ENCODE peak calls at places on chromosomes 5 and 9, in five cellular contexts. One of them, this sample, is unnamed.
A peak's percentile ranks its signal among the peaks of the same experiment; 100 is the strongest.

GRCh38 chr5:59768204-59769040 is 125.1 kb downstream of the PDE4D start:
- DNase-seq in lower lobe of right lung: peak; percentile 76
- DNase-seq in DND-41: no peak
- DNase-seq in CD4-positive, alpha-beta T cell: no peak
- DNase-seq in tibial artery: peak; percentile 52
- DNase-seq in this sample: peak; percentile 43

GRCh38 chr5:135169753-135170152 is 135.7 kb upstream of the PITX1 start:
- DNase-seq in CD4-positive, alpha-beta T cell: no peak
- DNase-seq in tibial artery: no peak
- DNase-seq in DND-41: no peak
- DNase-seq in lower lobe of right lung: no peak
- DNase-seq in this sample: no peak

GRCh38 chr9:33106827-33107621 is 30.6 kb upstream of the SMU1 start:
- DNase-seq in tibial artery: no peak
- DNase-seq in DND-41: no peak
- DNase-seq in CD4-positive, alpha-beta T cell: no peak
- DNase-seq in lower lobe of right lung: no peak
- DNase-seq in this sample: no peak

GRCh38 chr5:39604491-39604890 is 179.7 kb upstream of the DAB2 start:
- DNase-seq in tibial artery: no peak
- DNase-seq in lower lobe of right lung: no peak
- DNase-seq in DND-41: no peak
- DNase-seq in CD4-positive, alpha-beta T cell: no peak
- DNase-seq in this sample: no peak

GRCh38 chr5:100647461-100648230 is 112.5 kb downstream of the FAM174A start:
- DNase-seq in CD4-positive, alpha-beta T cell: no peak
- DNase-seq in lower lobe of right lung: peak; percentile 78
- DNase-seq in DND-41: peak; percentile 77
- DNase-seq in tibial artery: peak; percentile 59
- DNase-seq in this sample: no peak

GRCh38 chr5:132557425-132557805 is 638 bp downstream of the RAD50 start:
- DNase-seq in CD4-positive, alpha-beta T cell: peak; percentile 5
- DNase-seq in tibial artery: peak; percentile 24
- DNase-seq in lower lobe of right lung: peak; percentile 64
- DNase-seq in DND-41: peak; percentile 49
- DNase-seq in this sample: peak; percentile 13

GRCh38 chr9:128419061-128419925 is 1.4 kb upstream of the CERCAM start:
- DNase-seq in CD4-positive, alpha-beta T cell: no peak
- DNase-seq in DND-41: no peak
- DNase-seq in lower lobe of right lung: no peak
- DNase-seq in tibial artery: no peak
- DNase-seq in this sample: no peak

GRCh38 chr9:120735415-120736126 is 21.3 kb upstream of the MEGF9 start:
- DNase-seq in lower lobe of right lung: peak; percentile 83
- DNase-seq in CD4-positive, alpha-beta T cell: no peak
- DNase-seq in tibial artery: peak; percentile 38
- DNase-seq in DND-41: no peak
- DNase-seq in this sample: no peak

GRCh38 chr5:140346348-140347221 is at the start of gene HBEGF:
- DNase-seq in CD4-positive, alpha-beta T cell: peak; percentile 19
- DNase-seq in tibial artery: peak; percentile 72
- DNase-seq in lower lobe of right lung: peak; percentile 91
- DNase-seq in DND-41: peak; percentile 65
- DNase-seq in this sample: peak; percentile 76

GRCh38 chr9:124834586-124834985 is 18.7 kb upstream of the WDR38 start:
- DNase-seq in lower lobe of right lung: no peak
- DNase-seq in tibial artery: no peak
- DNase-seq in CD4-positive, alpha-beta T cell: no peak
- DNase-seq in DND-41: no peak
- DNase-seq in this sample: no peak

GRCh38 chr9:75964431-75964830 is 74.0 kb downstream of the PCSK5 start:
- DNase-seq in tibial artery: no peak
- DNase-seq in CD4-positive, alpha-beta T cell: no peak
- DNase-seq in lower lobe of right lung: no peak
- DNase-seq in DND-41: no peak
- DNase-seq in this sample: no peak

GRCh38 chr9:80387828-80388227 is 816.1 kb downstream of the TLE4 start:
- DNase-seq in CD4-positive, alpha-beta T cell: no peak
- DNase-seq in DND-41: no peak
- DNase-seq in tibial artery: no peak
- DNase-seq in lower lobe of right lung: no peak
- DNase-seq in this sample: no peak

GRCh38 chr9:84667571-84668203 is 1.8 kb upstream of the NTRK2 start:
- DNase-seq in CD4-positive, alpha-beta T cell: no peak
- DNase-seq in tibial artery: no peak
- DNase-seq in lower lobe of right lung: no peak
- DNase-seq in DND-41: no peak
- DNase-seq in this sample: no peak

GRCh38 chr5:63648376-63648775 is 313.9 kb downstream of the HTR1A start:
- DNase-seq in lower lobe of right lung: no peak
- DNase-seq in DND-41: no peak
- DNase-seq in tibial artery: no peak
- DNase-seq in CD4-positive, alpha-beta T cell: no peak
- DNase-seq in this sample: no peak

GRCh38 chr9:109506097-109506712 is 8.1 kb upstream of the PTPN3 start:
- DNase-seq in lower lobe of right lung: no peak
- DNase-seq in DND-41: no peak
- DNase-seq in CD4-positive, alpha-beta T cell: no peak
- DNase-seq in tibial artery: no peak
- DNase-seq in this sample: no peak

GRCh38 chr5:14450055-14450524 is 131.5 kb upstream of the OTULINL start:
- DNase-seq in lower lobe of right lung: no peak
- DNase-seq in DND-41: no peak
- DNase-seq in tibial artery: peak; percentile 85
- DNase-seq in CD4-positive, alpha-beta T cell: no peak
- DNase-seq in this sample: no peak

GRCh38 chr5:35876922-35877321 is 20.2 kb downstream of the IL7R start:
- DNase-seq in tibial artery: no peak
- DNase-seq in lower lobe of right lung: no peak
- DNase-seq in CD4-positive, alpha-beta T cell: no peak
- DNase-seq in DND-41: no peak
- DNase-seq in this sample: no peak

GRCh38 chr5:101782352-101783087 is 513.6 kb downstream of the SLCO4C1 start:
- DNase-seq in CD4-positive, alpha-beta T cell: no peak
- DNase-seq in tibial artery: no peak
- DNase-seq in DND-41: no peak
- DNase-seq in lower lobe of right lung: no peak
- DNase-seq in this sample: no peak

GRCh38 chr5:95870105-95870672 is 47.7 kb upstream of the GLRX start:
- DNase-seq in tibial artery: no peak
- DNase-seq in DND-41: no peak
- DNase-seq in lower lobe of right lung: no peak
- DNase-seq in CD4-positive, alpha-beta T cell: no peak
- DNase-seq in this sample: no peak

GRCh38 chr9:120210301-120210700 is 369.7 kb downstream of the CDK5RAP2 start:
- DNase-seq in tibial artery: no peak
- DNase-seq in lower lobe of right lung: no peak
- DNase-seq in CD4-positive, alpha-beta T cell: no peak
- DNase-seq in DND-41: no peak
- DNase-seq in this sample: no peak

GRCh38 chr5:172953776-172954189 is 5.4 kb upstream of the RPL26L1 start:
- DNase-seq in CD4-positive, alpha-beta T cell: no peak
- DNase-seq in tibial artery: no peak
- DNase-seq in lower lobe of right lung: no peak
- DNase-seq in DND-41: no peak
- DNase-seq in this sample: no peak

GRCh38 chr5:31962321-31962720 is 211.8 kb downstream of the GOLPH3 start:
- DNase-seq in CD4-positive, alpha-beta T cell: no peak
- DNase-seq in tibial artery: no peak
- DNase-seq in DND-41: no peak
- DNase-seq in lower lobe of right lung: peak; percentile 74
- DNase-seq in this sample: no peak

GRCh38 chr9:124531115-124531514 is 23.9 kb upstream of the NR5A1 start:
- DNase-seq in lower lobe of right lung: no peak
- DNase-seq in tibial artery: no peak
- DNase-seq in DND-41: no peak
- DNase-seq in CD4-positive, alpha-beta T cell: no peak
- DNase-seq in this sample: no peak

GRCh38 chr9:69200071-69200470 is 26.0 kb downstream of the TJP2 start:
- DNase-seq in tibial artery: no peak
- DNase-seq in lower lobe of right lung: no peak
- DNase-seq in DND-41: no peak
- DNase-seq in CD4-positive, alpha-beta T cell: no peak
- DNase-seq in this sample: no peak

GRCh38 chr9:708556-709432 is 132.7 kb upstream of the DMRT1 start:
- DNase-seq in DND-41: no peak
- DNase-seq in CD4-positive, alpha-beta T cell: no peak
- DNase-seq in tibial artery: no peak
- DNase-seq in lower lobe of right lung: no peak
- DNase-seq in this sample: no peak

GRCh38 chr5:14008819-14009311 is 64.4 kb upstream of the DNAH5 start:
- DNase-seq in DND-41: no peak
- DNase-seq in CD4-positive, alpha-beta T cell: no peak
- DNase-seq in tibial artery: no peak
- DNase-seq in lower lobe of right lung: peak; percentile 63
- DNase-seq in this sample: no peak

GRCh38 chr5:660491-661030 is 32.6 kb downstream of the TPPP start:
- DNase-seq in tibial artery: no peak
- DNase-seq in CD4-positive, alpha-beta T cell: no peak
- DNase-seq in lower lobe of right lung: peak; percentile 28
- DNase-seq in DND-41: no peak
- DNase-seq in this sample: no peak

GRCh38 chr5:663436-664342 is 29.5 kb downstream of the TPPP start:
- DNase-seq in tibial artery: no peak
- DNase-seq in CD4-positive, alpha-beta T cell: no peak
- DNase-seq in DND-41: no peak
- DNase-seq in lower lobe of right lung: peak; percentile 47
- DNase-seq in this sample: no peak

GRCh38 chr5:662751-663435 is 30.3 kb downstream of the TPPP start:
- DNase-seq in DND-41: no peak
- DNase-seq in lower lobe of right lung: peak; percentile 38
- DNase-seq in tibial artery: no peak
- DNase-seq in CD4-positive, alpha-beta T cell: no peak
- DNase-seq in this sample: no peak

GRCh38 chr5:664343-664993 is 28.7 kb downstream of the TPPP start:
- DNase-seq in DND-41: no peak
- DNase-seq in tibial artery: no peak
- DNase-seq in CD4-positive, alpha-beta T cell: no peak
- DNase-seq in lower lobe of right lung: peak; percentile 47
- DNase-seq in this sample: no peak

GRCh38 chr5:661891-662750 is 31.0 kb downstream of the TPPP start:
- DNase-seq in tibial artery: no peak
- DNase-seq in DND-41: no peak
- DNase-seq in lower lobe of right lung: peak; percentile 39
- DNase-seq in CD4-positive, alpha-beta T cell: no peak
- DNase-seq in this sample: no peak
- H3K27ac ChIP-seq in tibial artery: no peak overlapping the region
- H3K27ac ChIP-seq in DND-41: no peak overlapping the region
- H3K27ac ChIP-seq in lower lobe of right lung: no peak overlapping the region
- H3K27ac ChIP-seq in CD4-positive, alpha-beta T cell: no peak overlapping the region
- H3K27ac ChIP-seq in this sample: no peak overlapping the region

DNA sequence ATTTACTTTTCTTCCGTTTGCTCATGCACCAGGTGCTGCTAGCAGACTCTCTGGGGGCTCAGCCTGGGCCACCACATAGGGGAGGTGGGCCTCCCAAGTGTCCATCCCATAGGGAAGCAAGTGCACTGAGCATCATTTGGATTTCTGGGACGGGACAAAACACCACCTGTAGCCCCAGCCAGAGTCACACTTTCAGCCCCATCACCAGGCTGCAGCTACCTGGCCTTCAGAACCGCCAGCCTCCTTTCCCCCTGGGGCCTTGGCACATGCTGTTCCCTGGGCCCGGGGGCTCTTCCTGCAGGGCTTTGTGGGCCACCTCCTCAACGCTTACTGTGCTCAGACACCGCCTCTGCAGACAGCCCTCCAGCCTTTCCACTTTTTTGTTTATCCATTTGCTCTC is 19.6 kb upstream of the SUSD3 start:
- DNase-seq in tibial artery: no peak
- DNase-seq in CD4-positive, alpha-beta T cell: no peak
- DNase-seq in DND-41: no peak
- DNase-seq in lower lobe of right lung: no peak
- DNase-seq in this sample: no peak
- H3K27ac ChIP-seq in tibial artery: no peak overlapping the region
- H3K27ac ChIP-seq in CD4-positive, alpha-beta T cell: peak overlapping the region; percentile 57
- H3K27ac ChIP-seq in DND-41: no peak overlapping the region
- H3K27ac ChIP-seq in lower lobe of right lung: no peak overlapping the region
- H3K27ac ChIP-seq in this sample: no peak overlapping the region

GRCh38 chr5:22901885-22902284 is 48.7 kb upstream of the CDH12 start:
- DNase-seq in DND-41: no peak
- DNase-seq in CD4-positive, alpha-beta T cell: no peak
- DNase-seq in lower lobe of right lung: no peak
- DNase-seq in tibial artery: no peak
- DNase-seq in this sample: no peak

GRCh38 chr5:22900801-22901310 is 47.7 kb upstream of the CDH12 start:
- DNase-seq in tibial artery: no peak
- DNase-seq in CD4-positive, alpha-beta T cell: no peak
- DNase-seq in lower lobe of right lung: no peak
- DNase-seq in DND-41: no peak
- DNase-seq in this sample: no peak

GRCh38 chr5:22896155-22896554 is 43.0 kb upstream of the CDH12 start:
- DNase-seq in lower lobe of right lung: no peak
- DNase-seq in DND-41: no peak
- DNase-seq in tibial artery: no peak
- DNase-seq in CD4-positive, alpha-beta T cell: no peak
- DNase-seq in this sample: no peak

GRCh38 chr5:22899341-22899740 is 46.2 kb upstream of the CDH12 start:
- DNase-seq in lower lobe of right lung: no peak
- DNase-seq in CD4-positive, alpha-beta T cell: no peak
- DNase-seq in tibial artery: no peak
- DNase-seq in DND-41: no peak
- DNase-seq in this sample: no peak
- H3K27ac ChIP-seq in lower lobe of right lung: no peak overlapping the region
- H3K27ac ChIP-seq in CD4-positive, alpha-beta T cell: no peak overlapping the region
- H3K27ac ChIP-seq in tibial artery: no peak overlapping the region
- H3K27ac ChIP-seq in DND-41: no peak overlapping the region
- H3K27ac ChIP-seq in this sample: no peak overlapping the region

DNA sequence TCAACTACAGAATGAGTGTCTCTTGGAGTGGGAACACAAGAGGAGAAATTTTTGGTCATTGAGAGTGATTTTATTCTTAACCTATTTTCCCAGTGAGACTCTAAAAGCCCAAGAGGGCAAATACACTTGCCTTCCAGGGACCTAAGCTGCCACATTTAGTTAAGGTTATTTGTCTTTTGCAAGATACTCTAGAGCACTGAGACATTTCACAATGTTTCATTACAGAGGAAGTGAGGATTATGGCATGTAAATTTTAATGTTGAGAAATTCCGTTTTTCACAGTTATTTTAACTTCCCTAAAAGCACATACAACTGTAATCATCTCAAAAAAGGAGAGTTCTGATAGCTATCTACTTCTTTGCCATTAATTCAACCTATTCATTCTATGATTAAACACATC is 38.7 kb upstream of the RAB3C start:
- DNase-seq in lower lobe of right lung: no peak
- DNase-seq in CD4-positive, alpha-beta T cell: no peak
- DNase-seq in tibial artery: no peak
- DNase-seq in DND-41: no peak
- DNase-seq in this sample: no peak
- H3K27ac ChIP-seq in lower lobe of right lung: peak overlapping the region; percentile 11
- H3K27ac ChIP-seq in CD4-positive, alpha-beta T cell: no peak overlapping the region
- H3K27ac ChIP-seq in tibial artery: no peak overlapping the region
- H3K27ac ChIP-seq in DND-41: no peak overlapping the region
- H3K27ac ChIP-seq in this sample: no peak overlapping the region

This sample was measured in caudate nucleus.